ENCODE peak calls at places on chromosomes 7 and 10, in four cellular contexts. H is CD8-positive, alpha-beta T cell; V is coronary artery; E is left lung. O is an unnamed sample.

GRCh38 chr10:48307584-48307983 is 1.1 kb downstream of the MAPK8 start:
- DNase-seq in V (no peak), H (no peak), E (no peak), O (no peak)

GRCh38 chr7:50534690-50535290 is 30.4 kb downstream of the DDC start:
- DNase-seq in H (no peak), V (no peak), E (no peak), O (peak)

GRCh38 chr7:99374121-99375064 is at the start of gene ARPC1B:
- DNase-seq in V (peak), E (peak), H (peak), O (peak)

GRCh38 chr10:6465854-6466524 is 114.1 kb downstream of the PRKCQ start:
- DNase-seq in V (no peak), H (no peak), E (no peak), O (no peak)

GRCh38 chr7:68407460-68407859 is 1190.8 kb upstream of the AUTS2 start:
- DNase-seq in E (no peak), H (no peak), V (no peak), O (no peak)

GRCh38 chr10:95429639-95430038 is 131.5 kb downstream of the SORBS1 start:
- DNase-seq in H (no peak), V (no peak), E (no peak), O (peak)

GRCh38 chr7:32957326-32958045 is at the start of gene FKBP9:
- DNase-seq in H (no peak), E (peak), V (peak), O (peak)

GRCh38 chr7:14754631-14755030 is 147.9 kb downstream of the DGKB start:
- DNase-seq in V (no peak), E (no peak), H (no peak), O (no peak)

GRCh38 chr7:92699560-92699959 is 109.4 kb upstream of the FAM133B start:
- DNase-seq in H (no peak), V (no peak), E (no peak), O (no peak)

GRCh38 chr7:130486114-130486962 is 5.5 kb upstream of the MEST start:
- DNase-seq in V (no peak), E (peak), H (peak), O (peak)

GRCh38 chr7:116438274-116438673 is 61.3 kb upstream of the CAV2 start:
- DNase-seq in E (no peak), V (no peak), H (no peak), O (no peak)

GRCh38 chr10:34612938-34613337 is 202.2 kb downstream of the PARD3 start:
- DNase-seq in V (no peak), E (no peak), H (no peak), O (no peak)

GRCh38 chr10:106978746-106979145 is 185.8 kb downstream of the SORCS1 start:
- DNase-seq in V (no peak), H (no peak), E (no peak), O (no peak)

GRCh38 chr7:92843034-92843760 is 6.8 kb upstream of the CDK6 start:
- DNase-seq in V (no peak), E (no peak), H (no peak), O (no peak)

GRCh38 chr7:22793593-22794462 is 28.8 kb downstream of the TOMM7 start:
- DNase-seq in E (no peak), V (no peak), H (no peak), O (no peak)

GRCh38 chr10:31926765-31927596 is 1.6 kb downstream of the ARHGAP12 start:
- DNase-seq in H (no peak), E (no peak), V (no peak), O (no peak)

GRCh38 chr10:4848341-4849041 is 22.5 kb downstream of the AKR1E2 start:
- DNase-seq in H (no peak), E (no peak), V (no peak), O (no peak)

GRCh38 chr10:67553266-67553665 is 142.7 kb downstream of the CTNNA3 start:
- DNase-seq in E (no peak), V (no peak), H (no peak), O (no peak)

GRCh38 chr10:101961591-101962498 is 94.1 kb downstream of the ARMH3 start:
- DNase-seq in H (no peak), V (no peak), E (no peak), O (no peak)

GRCh38 chr10:43926371-43926770 is 277.7 kb upstream of the ZNF32 start:
- DNase-seq in H (no peak), V (peak), E (no peak), O (no peak)

GRCh38 chr10:126302831-126303230 is 85.4 kb downstream of the ADAM12 start:
- DNase-seq in H (no peak), E (no peak), V (no peak), O (no peak)

GRCh38 chr10:123149568-123150228 is 1.8 kb downstream of the HMX2 start:
- DNase-seq in H (no peak), V (no peak), E (no peak), O (no peak)

GRCh38 chr10:60760711-60761210 is 17.5 kb upstream of the CDK1 start:
- DNase-seq in E (no peak), H (no peak), V (no peak), O (no peak)

GRCh38 chr10:127186846-127187245 is 9.5 kb downstream of the INSYN2A start:
- DNase-seq in E (no peak), V (no peak), H (no peak), O (no peak)

GRCh38 chr10:116097239-116097751 is 175.7 kb downstream of the GFRA1 start:
- DNase-seq in E (no peak), V (no peak), H (no peak), O (no peak)

GRCh38 chr10:7562026-7562425 is 104.7 kb downstream of the ITIH5 start:
- DNase-seq in E (no peak), H (no peak), V (no peak), O (no peak)

GRCh38 chr10:102632394-102633062 is 11.8 kb upstream of the TRIM8 start:
- DNase-seq in V (no peak), H (no peak), E (peak), O (no peak)

GRCh38 chr10:131978851-131979250 is 2.9 kb downstream of the BNIP3 start:
- DNase-seq in V (no peak), E (no peak), H (no peak), O (no peak)

GRCh38 chr10:46253076-46254006 is 33.5 kb upstream of the ANTXRL start:
- DNase-seq in H (no peak), E (no peak), V (peak), O (no peak)

GRCh38 chr10:72426982-72427381 is 72.3 kb upstream of the DNAJB12 start:
- DNase-seq in V (no peak), H (no peak), E (no peak), O (no peak)

GRCh38 chr10:91772869-91773268 is 25.4 kb upstream of the TNKS2 start:
- DNase-seq in E (no peak), H (no peak), V (no peak), O (no peak)

GRCh38 chr7:918441-919113 is 35.9 kb downstream of the ADAP1 start:
- DNase-seq in H (no peak), E (peak), V (no peak), O (no peak)

DNA sequence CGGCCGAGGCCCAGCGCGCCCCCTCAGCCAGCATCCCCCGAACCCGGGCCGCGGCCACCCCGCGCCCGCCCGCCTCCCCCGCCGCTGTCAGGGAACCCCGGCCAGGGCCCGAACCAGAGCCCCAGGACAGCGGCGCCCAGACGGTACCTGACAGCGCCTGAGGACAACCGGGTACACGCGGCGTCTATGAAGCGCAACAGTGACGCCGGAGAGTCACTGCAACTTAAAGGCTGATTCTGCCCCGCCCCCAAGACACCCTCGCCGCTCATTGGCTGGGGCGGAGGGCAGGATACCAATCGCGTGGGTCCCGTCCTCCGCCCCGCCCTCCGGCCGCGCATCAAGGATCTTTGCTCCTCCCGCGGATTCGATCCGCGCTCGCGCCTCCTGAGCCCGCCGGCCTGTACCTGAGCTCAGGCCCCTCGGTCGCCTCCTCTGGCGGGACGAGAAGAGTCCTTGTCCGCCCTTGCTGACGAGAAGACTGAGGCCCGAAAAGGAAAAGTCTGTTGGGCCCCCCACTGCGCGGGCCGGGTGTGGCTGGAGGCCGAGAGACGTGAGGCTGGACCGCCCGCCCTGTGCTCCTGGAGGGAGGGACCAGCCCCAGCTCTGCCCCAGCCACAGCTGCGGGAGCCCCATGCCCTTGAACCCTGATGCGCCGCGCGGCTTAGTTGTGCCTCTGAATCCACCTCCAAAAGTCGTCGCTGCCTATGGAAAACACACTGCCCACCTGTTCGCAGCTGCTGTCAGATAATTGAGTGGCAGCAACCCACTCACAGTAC is at the start of gene OAT:
- DNase-seq in E (peak), H (peak), V (peak), O (peak)
- TF ChIP-seq CTCF in E (no peak), H (no peak), V (no peak), O (peak)

GRCh38 chr10:122127943-122128342 is 139.0 kb downstream of the TACC2 start:
- DNase-seq in V (no peak), H (no peak), E (no peak), O (no peak)

GRCh38 chr10:122126763-122127659 is 138.0 kb downstream of the TACC2 start:
- DNase-seq in V (no peak), H (no peak), E (no peak), O (peak)

GRCh38 chr10:122130474-122131110 is 140.5 kb upstream of the BTBD16 start:
- DNase-seq in E (no peak), V (no peak), H (no peak), O (no peak)

GRCh38 chr10:122124808-122125207 is 135.8 kb downstream of the TACC2 start:
- DNase-seq in E (no peak), H (no peak), V (no peak), O (no peak)

DNA sequence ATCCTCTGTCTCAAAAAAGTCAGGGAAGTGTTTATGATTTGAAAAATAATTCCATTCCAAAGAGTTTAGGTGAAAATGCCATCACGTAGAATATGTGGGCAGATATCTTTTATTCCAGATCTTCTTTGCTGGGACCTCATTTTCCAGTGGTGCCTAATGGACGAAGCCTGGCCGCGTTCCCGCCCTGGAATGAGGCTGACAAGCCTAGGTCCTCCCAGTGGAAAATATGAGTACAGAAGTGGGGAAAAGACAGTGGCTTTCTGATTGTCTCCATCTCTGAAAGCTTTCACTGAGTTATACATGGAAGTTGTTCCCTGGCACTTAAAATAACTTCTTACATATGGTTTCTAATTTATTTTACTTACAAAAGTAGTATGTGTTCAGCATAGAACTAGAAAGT is 139.4 kb downstream of the TACC2 start:
- DNase-seq in V (no peak), H (no peak), E (no peak), O (no peak)
- TF ChIP-seq CTCF in V (no peak), H (no peak), E (no peak), O (no peak)

DNA sequence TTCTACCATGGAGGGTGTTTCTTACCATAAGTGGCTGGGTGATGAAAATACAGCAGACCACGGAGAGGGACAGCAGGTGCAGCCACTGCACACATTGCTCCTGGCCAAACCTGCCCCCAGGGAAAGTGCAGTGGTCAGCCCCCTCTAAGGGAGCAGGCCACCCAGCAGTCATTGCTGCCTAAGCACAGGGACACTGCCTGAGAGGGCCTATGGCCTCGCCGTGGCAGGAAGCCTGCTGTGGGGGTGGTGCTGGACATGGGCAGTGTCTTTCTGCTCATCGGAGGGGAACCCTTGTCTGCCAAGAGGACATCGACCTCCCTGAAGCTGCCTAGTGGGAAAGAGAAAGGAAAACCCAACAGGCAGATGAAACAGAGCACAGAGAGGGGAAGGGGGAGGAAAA is 118.3 kb downstream of the PKD1L1 start:
- DNase-seq in H (no peak), V (no peak), E (no peak), O (no peak)
- TF ChIP-seq CTCF in H (no peak), V (no peak), E (no peak), O (no peak)

GRCh38 chr10:125038637-125039036 is 96.7 kb downstream of the ZRANB1 start:
- DNase-seq in V (peak), E (no peak), H (no peak), O (no peak)
- TF ChIP-seq CTCF in V (no peak), E (no peak), H (no peak), O (no peak)

GRCh38 chr7:31054608-31055273 is 2.6 kb downstream of the ADCYAP1R1 start:
- DNase-seq in E (no peak), V (no peak), H (no peak), O (no peak)
- TF ChIP-seq CTCF in E (no peak), V (no peak), H (no peak), O (no peak)

GRCh38 chr7:150924256-150924851 is 53.8 kb downstream of the KCNH2 start:
- DNase-seq in E (no peak), H (no peak), V (no peak), O (no peak)

GRCh38 chr7:150926066-150926465 is 52.1 kb downstream of the KCNH2 start:
- DNase-seq in V (peak), H (no peak), E (no peak), O (no peak)

GRCh38 chr7:150931199-150931869 is 46.8 kb downstream of the KCNH2 start:
- DNase-seq in V (no peak), H (peak), E (peak), O (no peak)

GRCh38 chr7:150927157-150927953 is 50.8 kb downstream of the KCNH2 start:
- DNase-seq in V (peak), H (no peak), E (no peak), O (no peak)

DNA sequence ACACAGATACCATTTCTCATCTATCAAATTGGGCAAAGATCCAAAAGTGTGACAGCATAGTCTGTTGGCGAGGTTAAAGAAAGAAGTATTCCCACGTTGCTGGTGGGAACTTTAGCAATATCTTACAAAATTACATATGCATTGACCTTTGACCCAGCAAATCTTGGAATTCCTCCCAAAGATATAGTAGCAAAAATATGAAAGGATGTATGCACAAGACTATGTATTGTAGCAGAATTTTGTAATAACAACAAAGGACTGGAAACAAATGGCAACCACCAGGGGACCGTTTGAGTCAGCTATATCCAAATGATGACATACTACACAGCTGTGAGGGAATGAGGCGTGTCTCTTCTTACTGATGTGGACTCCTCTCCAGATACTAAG is 50.2 kb downstream of the KCNH2 start:
- DNase-seq in V (no peak), H (no peak), E (no peak), O (peak)
- TF ChIP-seq CTCF in V (no peak), H (no peak), E (no peak), O (no peak)

GRCh38 chr7:128862571-128863432 is at the start of gene ATP6V1F:
- DNase-seq in H (peak), V (peak), E (peak), O (peak)
- TF ChIP-seq CTCF in H (no peak), V (no peak), E (no peak), O (no peak)